ENCODE peak calls at places on chromosomes 5 and 9, in ten cellular contexts. R is colonic mucosa, M is cardiac muscle cell, E is brain microvascular endothelial cell, F is nephron progenitor cell, L is epithelial cell of esophagus, P is bronchial epithelial cell, V is K562, H is neural progenitor cell, U is upper lobe of right lung. J is an unnamed sample.

GRCh38 chr5:34743878-34744277 is 87.8 kb downstream of the RAI14 start:
- DNase-seq in R (no peak), M (peak), E (peak), F (no peak), L (peak), P (peak), V (no peak), H (no peak), U (no peak), J (no peak)

GRCh38 chr5:72355706-72356299 is 35.6 kb downstream of the PTCD2 start:
- DNase-seq in R (no peak), M (peak), E (peak), F (peak), L (peak), P (peak), V (no peak), H (peak), U (no peak), J (no peak)

GRCh38 chr5:154198611-154199230 is 8.2 kb downstream of the GALNT10 start:
- DNase-seq in R (no peak), M (peak), E (peak), F (no peak), L (peak), P (peak), V (no peak), H (no peak), U (no peak), J (no peak)

GRCh38 chr5:72281764-72282499 is 38.1 kb downstream of the MRPS27 start:
- DNase-seq in R (no peak), M (peak), E (peak), F (no peak), L (peak), P (peak), V (peak), H (no peak), U (no peak), J (no peak)

GRCh38 chr5:170100051-170100943 is 5.4 kb upstream of the FOXI1 start:
- DNase-seq in R (peak), M (peak), E (peak), F (peak), L (peak), P (peak), V (peak), H (peak), U (no peak), J (no peak)

GRCh38 chr5:71601222-71602026 is 14.3 kb downstream of the MCCC2 start:
- DNase-seq in R (peak), M (peak), E (peak), F (peak), L (peak), P (peak), V (peak), H (peak), U (no peak), J (no peak)

GRCh38 chr5:170633235-170634041 is 129.6 kb downstream of the KCNIP1 start:
- DNase-seq in R (peak), M (peak), E (peak), F (peak), L (peak), P (peak), V (peak), H (peak), U (peak), J (peak)

GRCh38 chr9:15087031-15087417 is 176.8 kb upstream of the FREM1 start:
- DNase-seq in R (no peak), M (peak), E (no peak), F (no peak), L (no peak), P (no peak), V (no peak), H (no peak), U (no peak), J (no peak)

GRCh38 chr5:154076240-154076922 is 37.6 kb downstream of the MFAP3 start:
- DNase-seq in R (no peak), M (no peak), E (no peak), F (no peak), L (no peak), P (no peak), V (no peak), H (no peak), U (no peak), J (no peak)

GRCh38 chr9:131122158-131122557 is 3.2 kb upstream of the NUP214 start:
- DNase-seq in R (no peak), M (no peak), E (no peak), F (no peak), L (no peak), P (no peak), V (no peak), H (no peak), U (no peak), J (no peak)

GRCh38 chr9:81427870-81428269 is 261.5 kb downstream of the TLE1 start:
- DNase-seq in R (no peak), M (no peak), E (no peak), F (no peak), L (no peak), P (no peak), V (no peak), H (no peak), U (no peak), J (no peak)

GRCh38 chr9:131747352-131747751 is 7.5 kb upstream of the RAPGEF1 start:
- DNase-seq in R (no peak), M (peak), E (peak), F (no peak), L (peak), P (peak), V (peak), H (peak), U (no peak), J (no peak)

GRCh38 chr9:20512636-20513035 is 109.7 kb downstream of the MLLT3 start:
- DNase-seq in R (no peak), M (no peak), E (no peak), F (no peak), L (peak), P (peak), V (no peak), H (no peak), U (no peak), J (no peak)

GRCh38 chr5:109866051-109866450 is 176.3 kb downstream of the MAN2A1 start:
- DNase-seq in R (no peak), M (peak), E (peak), F (no peak), L (peak), P (peak), V (peak), H (no peak), U (no peak), J (no peak)

GRCh38 chr5:82147860-82148573 is 130.1 kb downstream of the RPS23 start:
- DNase-seq in R (no peak), M (peak), E (peak), F (no peak), L (peak), P (peak), V (no peak), H (no peak), U (no peak), J (no peak)

GRCh38 chr5:61450880-61451279 is 118.8 kb downstream of the ZSWIM6 start:
- DNase-seq in R (no peak), M (peak), E (peak), F (no peak), L (peak), P (peak), V (no peak), H (no peak), U (no peak), J (no peak)

GRCh38 chr5:102498271-102499034 is at the start of gene SLCO6A1:
- DNase-seq in R (no peak), M (no peak), E (no peak), F (no peak), L (no peak), P (no peak), V (peak), H (no peak), U (no peak), J (no peak)

GRCh38 chr9:136255166-136255538 is 9.5 kb upstream of the QSOX2 start:
- DNase-seq in R (no peak), M (peak), E (peak), F (no peak), L (peak), P (no peak), V (peak), H (no peak), U (no peak), J (no peak)

GRCh38 chr5:157106668-157107461 is 2.0 kb downstream of the HAVCR2 start:
- DNase-seq in R (no peak), M (no peak), E (no peak), F (no peak), L (no peak), P (no peak), V (no peak), H (no peak), U (peak), J (no peak)

GRCh38 chr5:151264113-151264512 is 11.1 kb downstream of the GM2A start:
- DNase-seq in R (no peak), M (peak), E (peak), F (no peak), L (peak), P (peak), V (no peak), H (no peak), U (no peak), J (no peak)

GRCh38 chr5:65483474-65484346 is 2.0 kb upstream of the ADAMTS6 start:
- DNase-seq in R (no peak), M (peak), E (peak), F (no peak), L (peak), P (peak), V (peak), H (peak), U (no peak), J (no peak)

GRCh38 chr5:38866362-38867070 is 20.7 kb downstream of the OSMR start:
- DNase-seq in R (no peak), M (peak), E (no peak), F (no peak), L (no peak), P (no peak), V (no peak), H (no peak), U (no peak), J (no peak)

GRCh38 chr9:93064392-93065124 is 6.1 kb downstream of the SUSD3 start:
- DNase-seq in R (peak), M (no peak), E (no peak), F (no peak), L (no peak), P (no peak), V (peak), H (no peak), U (no peak), J (no peak)

GRCh38 chr5:16617272-16617973 is 626 bp upstream of the RETREG1 start:
- DNase-seq in R (peak), M (no peak), E (no peak), F (no peak), L (no peak), P (no peak), V (no peak), H (peak), U (no peak), J (no peak)

GRCh38 chr5:139880416-139881144 is 85.0 kb downstream of the PSD2 start:
- DNase-seq in R (no peak), M (no peak), E (no peak), F (no peak), L (no peak), P (no peak), V (peak), H (no peak), U (no peak), J (no peak)

GRCh38 chr5:14197056-14197455 is 53.9 kb downstream of the TRIO start:
- DNase-seq in R (no peak), M (no peak), E (no peak), F (no peak), L (no peak), P (no peak), V (no peak), H (no peak), U (no peak), J (no peak)

GRCh38 chr9:97528529-97529230 is 27.2 kb downstream of the TMOD1 start:
- DNase-seq in R (no peak), M (no peak), E (no peak), F (no peak), L (peak), P (no peak), V (no peak), H (no peak), U (peak), J (no peak)

GRCh38 chr5:165616550-165617430 is 2111.4 kb downstream of the MAT2B start:
- DNase-seq in R (no peak), M (peak), E (no peak), F (no peak), L (peak), P (no peak), V (no peak), H (peak), U (no peak), J (no peak)

GRCh38 chr9:1712861-1713260 is 302.3 kb upstream of the SMARCA2 start:
- DNase-seq in R (no peak), M (no peak), E (no peak), F (no peak), L (no peak), P (no peak), V (no peak), H (no peak), U (no peak), J (no peak)

GRCh38 chr9:5630038-5630507 is 1.2 kb downstream of the RIC1 start:
- DNase-seq in R (peak), M (peak), E (peak), F (no peak), L (peak), P (peak), V (peak), H (no peak), U (no peak), J (no peak)

GRCh38 chr9:89080193-89080592 is 88.9 kb downstream of the S1PR3 start:
- DNase-seq in R (peak), M (peak), E (no peak), F (no peak), L (no peak), P (no peak), V (no peak), H (no peak), U (no peak), J (no peak)

GRCh38 chr5:50583621-50584020 is 82.8 kb upstream of the PARP8 start:
- DNase-seq in R (no peak), M (no peak), E (no peak), F (no peak), L (no peak), P (no peak), V (no peak), H (no peak), U (no peak), J (no peak)

GRCh38 chr5:1901983-1902382 is 19.3 kb upstream of the IRX4 start:
- DNase-seq in R (no peak), M (no peak), E (no peak), F (no peak), L (no peak), P (no peak), V (no peak), H (no peak), U (no peak), J (peak)

GRCh38 chr9:113796651-113797426 is 79.3 kb upstream of the ZNF618 start:
- DNase-seq in R (no peak), M (no peak), E (no peak), F (no peak), L (no peak), P (no peak), V (no peak), H (no peak), U (no peak), J (no peak)
- TF ChIP-seq CTCF in R (no peak), M (no peak), E (peak), F (no peak), L (no peak), P (no peak), V (no peak), H (no peak), U (no peak), J (no peak)

GRCh38 chr5:7445066-7445465 is 49.1 kb downstream of the ADCY2 start:
- DNase-seq in R (no peak), M (no peak), E (no peak), F (no peak), L (no peak), P (no peak), V (no peak), H (no peak), U (no peak), J (no peak)

DNA sequence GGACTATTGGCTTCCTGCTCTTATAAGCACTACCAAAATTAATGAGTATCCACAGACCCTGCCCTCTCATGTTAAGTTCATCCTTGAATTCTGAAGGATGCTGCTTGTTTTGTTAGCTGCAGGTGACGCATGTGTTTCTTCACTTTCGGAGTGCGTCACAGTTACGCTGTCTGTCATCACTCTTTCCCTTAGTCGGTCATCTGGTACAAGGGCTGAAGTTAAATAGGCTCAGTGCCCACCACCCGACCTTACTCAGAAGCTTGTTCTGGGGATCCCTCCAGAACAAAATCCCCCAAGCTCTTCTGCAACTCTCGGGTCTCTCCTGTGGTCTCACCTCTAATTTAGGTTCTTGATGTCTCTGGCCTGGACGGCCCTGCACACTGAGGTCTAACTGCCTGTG is 51.0 kb downstream of the ADCY2 start:
- DNase-seq in R (no peak), M (no peak), E (no peak), F (no peak), L (no peak), P (no peak), V (no peak), H (no peak), U (no peak), J (no peak)
- TF ChIP-seq CTCF in R (no peak), M (no peak), E (no peak), F (no peak), L (no peak), P (no peak), V (no peak), H (no peak), U (no peak), J (no peak)

GRCh38 chr9:79940919-79941318 is 369.2 kb downstream of the TLE4 start:
- DNase-seq in R (no peak), M (no peak), E (no peak), F (no peak), L (no peak), P (no peak), V (no peak), H (no peak), U (no peak), J (no peak)
- TF ChIP-seq CTCF in R (no peak), M (no peak), E (no peak), F (no peak), L (no peak), P (no peak), V (no peak), H (no peak), U (no peak), J (no peak)

GRCh38 chr9:34383904-34384303 is 7.2 kb upstream of the MYORG start:
- DNase-seq in R (no peak), M (no peak), E (no peak), F (no peak), L (no peak), P (no peak), V (no peak), H (no peak), U (no peak), J (peak)
- TF ChIP-seq CTCF in R (no peak), M (no peak), E (no peak), F (no peak), L (no peak), P (no peak), V (no peak), H (no peak), U (no peak), J (no peak)

GRCh38 chr9:31740705-31741104 is 643.7 kb upstream of the ACO1 start:
- DNase-seq in R (no peak), M (no peak), E (no peak), F (no peak), L (peak), P (peak), V (no peak), H (no peak), U (no peak), J (no peak)
- TF ChIP-seq CTCF in R (no peak), M (no peak), E (no peak), F (no peak), L (no peak), P (no peak), V (no peak), H (no peak), U (no peak), J (no peak)

GRCh38 chr9:9912459-9912858 is 700.3 kb downstream of the PTPRD start:
- DNase-seq in R (no peak), M (no peak), E (peak), F (no peak), L (peak), P (peak), V (no peak), H (peak), U (no peak), J (no peak)
- TF ChIP-seq CTCF in R (no peak), M (no peak), E (peak), F (peak), L (peak), P (peak), V (no peak), H (peak), U (no peak), J (peak)

DNA sequence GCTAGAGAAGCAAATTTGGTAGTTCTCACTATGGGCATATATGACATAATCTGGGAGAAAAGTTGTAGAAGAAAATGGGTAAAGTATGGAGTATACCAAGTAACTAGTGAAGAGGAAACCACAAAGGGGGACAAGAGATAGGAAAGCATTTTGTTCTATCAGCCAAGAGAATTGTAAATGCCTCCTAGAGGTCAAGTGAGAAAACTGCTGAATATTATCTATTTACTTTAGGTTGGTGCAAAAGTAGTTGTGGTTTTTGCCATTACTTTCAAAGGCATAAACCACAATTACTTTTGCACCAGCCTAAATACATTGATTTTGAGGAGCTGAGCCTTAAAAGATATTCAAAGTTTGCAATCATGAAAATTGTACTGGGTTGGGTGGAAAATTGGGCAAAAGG is 126.7 kb upstream of the GRHPR start:
- DNase-seq in R (no peak), M (no peak), E (no peak), F (no peak), L (no peak), P (no peak), V (peak), H (no peak), U (no peak), J (no peak)
- TF ChIP-seq CTCF in R (no peak), M (peak), E (peak), F (peak), L (no peak), P (peak), V (no peak), H (peak), U (peak), J (peak)